ENCODE peak calls at places on chromosomes 12 and 14, in ten cellular contexts. One of them, this sample, is unnamed.
A peak's percentile ranks its signal among the peaks of the same experiment; 100 is the strongest.

GRCh38 chr12:124441443-124442190 is 125.8 kb downstream of the NCOR2 start:
- DNase-seq in stomach: no peak
- DNase-seq in cardiac fibroblast: peak; percentile 93
- DNase-seq in tibial artery: no peak
- DNase-seq in GM13976: no peak
- DNase-seq in nephron progenitor cell: no peak
- DNase-seq in GM10248: no peak
- DNase-seq in osteoblast: peak; percentile 100
- DNase-seq in progenitor cell of endocrine pancreas: no peak
- DNase-seq in fibroblast of lung: peak; percentile 98
- DNase-seq in this sample: no peak

GRCh38 chr12:54196396-54196795 is 7.6 kb upstream of the SMUG1 start:
- DNase-seq in progenitor cell of endocrine pancreas: no peak
- DNase-seq in stomach: no peak
- DNase-seq in GM10248: no peak
- DNase-seq in nephron progenitor cell: no peak
- DNase-seq in GM13976: no peak
- DNase-seq in osteoblast: no peak
- DNase-seq in fibroblast of lung: no peak
- DNase-seq in tibial artery: no peak
- DNase-seq in cardiac fibroblast: no peak
- DNase-seq in this sample: no peak

GRCh38 chr12:48601013-48601756 is 31.3 kb upstream of the LALBA start:
- DNase-seq in osteoblast: no peak
- DNase-seq in nephron progenitor cell: no peak
- DNase-seq in fibroblast of lung: peak; percentile 29
- DNase-seq in tibial artery: no peak
- DNase-seq in progenitor cell of endocrine pancreas: no peak
- DNase-seq in stomach: no peak
- DNase-seq in GM10248: peak; percentile 48
- DNase-seq in GM13976: peak; percentile 46
- DNase-seq in cardiac fibroblast: peak; percentile 3
- DNase-seq in this sample: no peak

GRCh38 chr14:96299441-96299840 is 43.4 kb downstream of the BDKRB1 start:
- DNase-seq in fibroblast of lung: no peak
- DNase-seq in progenitor cell of endocrine pancreas: no peak
- DNase-seq in stomach: no peak
- DNase-seq in cardiac fibroblast: no peak
- DNase-seq in GM10248: no peak
- DNase-seq in tibial artery: no peak
- DNase-seq in GM13976: no peak
- DNase-seq in osteoblast: no peak
- DNase-seq in nephron progenitor cell: no peak
- DNase-seq in this sample: no peak

GRCh38 chr12:21541773-21542172 is 15.7 kb downstream of the SPX start:
- DNase-seq in GM10248: no peak
- DNase-seq in fibroblast of lung: no peak
- DNase-seq in GM13976: no peak
- DNase-seq in progenitor cell of endocrine pancreas: no peak
- DNase-seq in osteoblast: no peak
- DNase-seq in stomach: no peak
- DNase-seq in cardiac fibroblast: no peak
- DNase-seq in nephron progenitor cell: no peak
- DNase-seq in tibial artery: no peak
- DNase-seq in this sample: no peak

GRCh38 chr12:632102-632696 is 31.0 kb downstream of the NINJ2 start:
- DNase-seq in tibial artery: no peak
- DNase-seq in progenitor cell of endocrine pancreas: peak; percentile 44
- DNase-seq in stomach: peak; percentile 42
- DNase-seq in osteoblast: peak; percentile 96
- DNase-seq in cardiac fibroblast: peak; percentile 78
- DNase-seq in GM10248: no peak
- DNase-seq in GM13976: no peak
- DNase-seq in fibroblast of lung: peak; percentile 99
- DNase-seq in nephron progenitor cell: no peak
- DNase-seq in this sample: no peak

GRCh38 chr12:10389941-10390340 is at the start of gene KLRK1:
- DNase-seq in progenitor cell of endocrine pancreas: no peak
- DNase-seq in osteoblast: no peak
- DNase-seq in GM13976: no peak
- DNase-seq in cardiac fibroblast: no peak
- DNase-seq in fibroblast of lung: no peak
- DNase-seq in nephron progenitor cell: no peak
- DNase-seq in tibial artery: no peak
- DNase-seq in stomach: no peak
- DNase-seq in GM10248: no peak
- DNase-seq in this sample: no peak

GRCh38 chr12:49871263-49871561 is 28.3 kb upstream of the BCDIN3D start:
- DNase-seq in fibroblast of lung: no peak
- DNase-seq in stomach: no peak
- DNase-seq in osteoblast: no peak
- DNase-seq in tibial artery: no peak
- DNase-seq in cardiac fibroblast: no peak
- DNase-seq in progenitor cell of endocrine pancreas: no peak
- DNase-seq in GM13976: no peak
- DNase-seq in GM10248: no peak
- DNase-seq in nephron progenitor cell: no peak
- DNase-seq in this sample: no peak

GRCh38 chr12:19224746-19225145 is 95.2 kb downstream of the PLEKHA5 start:
- DNase-seq in fibroblast of lung: no peak
- DNase-seq in stomach: no peak
- DNase-seq in GM10248: no peak
- DNase-seq in tibial artery: no peak
- DNase-seq in GM13976: no peak
- DNase-seq in progenitor cell of endocrine pancreas: no peak
- DNase-seq in nephron progenitor cell: no peak
- DNase-seq in osteoblast: no peak
- DNase-seq in cardiac fibroblast: no peak
- DNase-seq in this sample: no peak

GRCh38 chr12:19223695-19224094 is 94.2 kb downstream of the PLEKHA5 start:
- DNase-seq in stomach: no peak
- DNase-seq in osteoblast: peak; percentile 60
- DNase-seq in fibroblast of lung: peak; percentile 90
- DNase-seq in nephron progenitor cell: no peak
- DNase-seq in GM10248: no peak
- DNase-seq in GM13976: no peak
- DNase-seq in progenitor cell of endocrine pancreas: no peak
- DNase-seq in tibial artery: no peak
- DNase-seq in cardiac fibroblast: peak; percentile 75
- DNase-seq in this sample: no peak

GRCh38 chr12:19222566-19222965 is 93.0 kb downstream of the PLEKHA5 start:
- DNase-seq in GM13976: no peak
- DNase-seq in GM10248: no peak
- DNase-seq in stomach: no peak
- DNase-seq in fibroblast of lung: no peak
- DNase-seq in tibial artery: no peak
- DNase-seq in nephron progenitor cell: no peak
- DNase-seq in osteoblast: no peak
- DNase-seq in progenitor cell of endocrine pancreas: no peak
- DNase-seq in cardiac fibroblast: no peak
- DNase-seq in this sample: no peak

GRCh38 chr12:19220861-19221466 is 91.4 kb downstream of the PLEKHA5 start:
- DNase-seq in stomach: no peak
- DNase-seq in cardiac fibroblast: peak; percentile 77
- DNase-seq in fibroblast of lung: peak; percentile 93
- DNase-seq in GM13976: no peak
- DNase-seq in tibial artery: no peak
- DNase-seq in nephron progenitor cell: no peak
- DNase-seq in GM10248: no peak
- DNase-seq in progenitor cell of endocrine pancreas: no peak
- DNase-seq in osteoblast: peak; percentile 35
- DNase-seq in this sample: no peak

GRCh38 chr12:19223018-19223417 is 93.5 kb downstream of the PLEKHA5 start:
- DNase-seq in tibial artery: no peak
- DNase-seq in cardiac fibroblast: no peak
- DNase-seq in GM10248: no peak
- DNase-seq in stomach: no peak
- DNase-seq in progenitor cell of endocrine pancreas: no peak
- DNase-seq in osteoblast: no peak
- DNase-seq in fibroblast of lung: peak; percentile 47
- DNase-seq in nephron progenitor cell: no peak
- DNase-seq in GM13976: peak; percentile 4
- DNase-seq in this sample: no peak
- TF ChIP-seq CTCF in tibial artery: no peak
- TF ChIP-seq CTCF in cardiac fibroblast: no peak
- TF ChIP-seq CTCF in GM10248: no peak
- TF ChIP-seq CTCF in stomach: no peak
- TF ChIP-seq CTCF in progenitor cell of endocrine pancreas: peak; percentile 30
- TF ChIP-seq CTCF in osteoblast: peak; percentile 30
- TF ChIP-seq CTCF in fibroblast of lung: no peak
- TF ChIP-seq CTCF in nephron progenitor cell: no peak
- TF ChIP-seq CTCF in GM13976: no peak
- TF ChIP-seq CTCF in this sample: no peak

DNA sequence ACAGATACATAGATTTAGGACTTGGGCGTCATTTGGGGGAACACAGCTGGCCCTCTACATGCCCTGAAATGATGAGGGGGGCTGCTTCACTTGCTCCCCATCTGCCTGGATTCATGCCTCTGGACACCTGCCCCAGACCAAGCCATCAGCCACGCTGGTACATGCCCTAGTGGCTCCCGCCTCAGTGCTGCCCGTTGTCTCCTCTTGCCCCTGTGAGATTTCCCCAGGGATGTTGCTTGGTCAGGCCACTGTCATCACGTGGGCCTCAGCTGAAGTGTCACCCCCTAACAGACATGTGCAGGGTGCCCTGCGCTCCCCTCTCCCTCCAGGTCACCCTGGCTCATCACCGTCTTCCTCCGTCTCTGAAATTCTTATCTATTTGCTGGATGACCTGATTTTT is 157.5 kb downstream of the PIWIL1 start:
- DNase-seq in GM10248: no peak
- DNase-seq in osteoblast: no peak
- DNase-seq in stomach: no peak
- DNase-seq in tibial artery: no peak
- DNase-seq in nephron progenitor cell: no peak
- DNase-seq in GM13976: no peak
- DNase-seq in cardiac fibroblast: no peak
- DNase-seq in progenitor cell of endocrine pancreas: no peak
- DNase-seq in fibroblast of lung: no peak
- DNase-seq in this sample: no peak
- TF ChIP-seq CTCF in GM10248: no peak
- TF ChIP-seq CTCF in osteoblast: no peak
- TF ChIP-seq CTCF in stomach: no peak
- TF ChIP-seq CTCF in tibial artery: no peak
- TF ChIP-seq CTCF in nephron progenitor cell: no peak
- TF ChIP-seq CTCF in GM13976: no peak
- TF ChIP-seq CTCF in cardiac fibroblast: no peak
- TF ChIP-seq CTCF in progenitor cell of endocrine pancreas: no peak
- TF ChIP-seq CTCF in fibroblast of lung: no peak
- TF ChIP-seq CTCF in this sample: no peak

DNA sequence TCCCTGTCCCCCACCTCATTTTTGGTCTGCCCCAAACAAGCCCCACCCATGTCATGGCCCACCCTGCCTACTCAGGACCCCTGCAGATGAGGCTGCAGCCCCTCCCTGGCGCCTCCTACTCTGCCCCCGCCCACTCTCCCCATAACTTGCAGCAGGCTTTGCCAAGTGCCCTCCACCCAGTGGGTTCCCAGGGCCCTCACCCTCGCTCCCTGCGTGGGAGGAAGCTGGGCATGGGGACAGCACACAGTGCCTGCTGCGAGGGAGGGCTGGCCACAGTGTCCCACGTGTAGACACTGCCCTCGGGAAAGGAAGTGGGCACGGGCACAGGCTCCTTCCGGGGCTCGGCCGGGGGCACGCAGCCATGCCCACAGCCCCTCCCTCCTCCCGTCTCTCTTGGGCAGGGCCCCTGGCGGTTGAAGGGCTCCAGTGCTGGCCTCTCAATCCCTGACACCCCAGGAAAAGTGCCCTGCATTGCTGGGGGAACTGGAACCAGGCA is 9.4 kb downstream of the AKT1 start:
- DNase-seq in nephron progenitor cell: no peak
- DNase-seq in stomach: no peak
- DNase-seq in cardiac fibroblast: no peak
- DNase-seq in GM13976: no peak
- DNase-seq in progenitor cell of endocrine pancreas: no peak
- DNase-seq in tibial artery: no peak
- DNase-seq in fibroblast of lung: no peak
- DNase-seq in GM10248: no peak
- DNase-seq in osteoblast: peak; percentile 88
- DNase-seq in this sample: no peak
- TF ChIP-seq CTCF in nephron progenitor cell: no peak
- TF ChIP-seq CTCF in stomach: no peak
- TF ChIP-seq CTCF in cardiac fibroblast: no peak
- TF ChIP-seq CTCF in GM13976: no peak
- TF ChIP-seq CTCF in progenitor cell of endocrine pancreas: no peak
- TF ChIP-seq CTCF in tibial artery: no peak
- TF ChIP-seq CTCF in fibroblast of lung: no peak
- TF ChIP-seq CTCF in GM10248: no peak
- TF ChIP-seq CTCF in osteoblast: no peak
- TF ChIP-seq CTCF in this sample: no peak

GRCh38 chr14:59020382-59020781 is 168.1 kb upstream of the DAAM1 start:
- DNase-seq in progenitor cell of endocrine pancreas: no peak
- DNase-seq in tibial artery: no peak
- DNase-seq in fibroblast of lung: peak; percentile 23
- DNase-seq in stomach: no peak
- DNase-seq in nephron progenitor cell: no peak
- DNase-seq in GM13976: no peak
- DNase-seq in GM10248: no peak
- DNase-seq in osteoblast: no peak
- DNase-seq in cardiac fibroblast: peak; percentile 54
- DNase-seq in this sample: no peak

GRCh38 chr14:59026086-59026485 is 162.4 kb upstream of the DAAM1 start:
- DNase-seq in GM13976: no peak
- DNase-seq in tibial artery: no peak
- DNase-seq in osteoblast: no peak
- DNase-seq in stomach: no peak
- DNase-seq in fibroblast of lung: peak; percentile 62
- DNase-seq in nephron progenitor cell: no peak
- DNase-seq in cardiac fibroblast: no peak
- DNase-seq in GM10248: no peak
- DNase-seq in progenitor cell of endocrine pancreas: no peak
- DNase-seq in this sample: no peak

GRCh38 chr14:59018460-59018859 is 170.0 kb upstream of the DAAM1 start:
- DNase-seq in nephron progenitor cell: no peak
- DNase-seq in tibial artery: no peak
- DNase-seq in GM13976: no peak
- DNase-seq in progenitor cell of endocrine pancreas: no peak
- DNase-seq in GM10248: no peak
- DNase-seq in fibroblast of lung: no peak
- DNase-seq in osteoblast: no peak
- DNase-seq in stomach: no peak
- DNase-seq in cardiac fibroblast: no peak
- DNase-seq in this sample: no peak

GRCh38 chr14:59018978-59019377 is 169.5 kb upstream of the DAAM1 start:
- DNase-seq in cardiac fibroblast: peak; percentile 13
- DNase-seq in fibroblast of lung: no peak
- DNase-seq in progenitor cell of endocrine pancreas: no peak
- DNase-seq in GM13976: no peak
- DNase-seq in osteoblast: no peak
- DNase-seq in nephron progenitor cell: no peak
- DNase-seq in tibial artery: no peak
- DNase-seq in stomach: no peak
- DNase-seq in GM10248: no peak
- DNase-seq in this sample: no peak

DNA sequence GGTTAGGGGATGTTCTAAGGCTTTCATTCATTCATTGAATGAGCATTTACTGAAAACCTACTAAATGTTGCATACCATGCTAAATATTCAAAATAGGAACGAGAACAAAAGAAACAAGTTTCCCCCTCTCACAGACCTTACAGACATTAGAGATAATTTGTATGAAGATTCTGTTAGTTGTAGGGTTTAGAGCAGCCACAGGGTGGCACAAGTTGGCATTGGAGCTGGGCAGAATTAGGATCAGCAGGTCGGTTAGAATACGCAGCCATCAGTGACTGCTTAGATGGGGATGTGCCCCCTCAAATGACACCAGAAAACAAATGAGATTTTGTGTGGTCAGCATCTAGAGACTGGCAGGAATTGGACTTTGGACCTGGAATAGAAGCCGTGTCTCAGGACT is 166.3 kb upstream of the DAAM1 start:
- DNase-seq in stomach: no peak
- DNase-seq in fibroblast of lung: no peak
- DNase-seq in nephron progenitor cell: no peak
- DNase-seq in osteoblast: no peak
- DNase-seq in GM13976: no peak
- DNase-seq in tibial artery: no peak
- DNase-seq in cardiac fibroblast: no peak
- DNase-seq in progenitor cell of endocrine pancreas: no peak
- DNase-seq in GM10248: no peak
- DNase-seq in this sample: no peak
- TF ChIP-seq CTCF in stomach: no peak
- TF ChIP-seq CTCF in fibroblast of lung: no peak
- TF ChIP-seq CTCF in nephron progenitor cell: no peak
- TF ChIP-seq CTCF in osteoblast: peak; percentile 47
- TF ChIP-seq CTCF in GM13976: no peak
- TF ChIP-seq CTCF in tibial artery: no peak
- TF ChIP-seq CTCF in cardiac fibroblast: peak; percentile 26
- TF ChIP-seq CTCF in progenitor cell of endocrine pancreas: no peak
- TF ChIP-seq CTCF in GM10248: no peak
- TF ChIP-seq CTCF in this sample: no peak